ENCODE peak calls at places on chromosomes 6 and 20, in seven cellular contexts. N, U, L, B, J, D and G are unnamed samples.

GRCh38 chr6:44411141-44411540 is 23.6 kb downstream of the CDC5L start:
- DNase-seq in B (peak), U (no peak), J (no peak), L (no peak), N (no peak), D (no peak), G (peak)

GRCh38 chr6:132669690-132670291 is 10.8 kb upstream of the TAAR1 start:
- DNase-seq in B (peak), J (no peak), L (no peak), N (no peak), U (no peak), D (peak), G (peak)

GRCh38 chr6:160274846-160275510 is 16.4 kb upstream of the SLC22A2 start:
- DNase-seq in U (no peak), D (no peak), B (no peak), N (no peak), J (no peak), L (no peak), G (no peak)

GRCh38 chr6:18668994-18669393 is 281.8 kb downstream of the RNF144B start:
- DNase-seq in J (no peak), U (no peak), B (no peak), N (no peak), D (no peak), L (no peak), G (no peak)

GRCh38 chr6:157392927-157393666 is 12.1 kb downstream of the ZDHHC14 start:
- DNase-seq in B (no peak), L (no peak), U (peak), J (no peak), N (no peak), D (no peak), G (no peak)

GRCh38 chr20:47137231-47137865 is 219.2 kb downstream of the ZMYND8 start:
- DNase-seq in U (no peak), L (no peak), N (no peak), D (no peak), J (no peak), B (peak), G (no peak)

GRCh38 chr20:44180814-44181213 is 6.2 kb downstream of the JPH2 start:
- DNase-seq in J (peak), N (no peak), L (no peak), B (peak), D (no peak), U (peak), G (peak)

GRCh38 chr20:63084563-63084927 is 77.8 kb upstream of the BHLHE23 start:
- DNase-seq in N (no peak), D (no peak), J (peak), U (no peak), B (no peak), L (peak), G (no peak)

GRCh38 chr6:3561745-3562144 is 104.9 kb upstream of the SLC22A23 start:
- DNase-seq in D (no peak), L (no peak), J (no peak), U (no peak), B (peak), N (no peak), G (peak)

GRCh38 chr20:57259179-57260021 is 7.0 kb downstream of the BMP7 start:
- DNase-seq in N (no peak), L (no peak), D (no peak), U (no peak), B (no peak), J (no peak), G (no peak)

GRCh38 chr6:107491059-107491609 is 1.2 kb downstream of the SOBP start:
- DNase-seq in U (peak), B (peak), D (peak), J (peak), N (peak), L (peak), G (peak)

GRCh38 chr6:6545616-6546317 is 42.8 kb upstream of the LY86 start:
- DNase-seq in U (no peak), N (no peak), L (peak), D (no peak), J (no peak), B (no peak), G (no peak)

GRCh38 chr6:40585661-40586269 is 1.4 kb downstream of the LRFN2 start:
- DNase-seq in N (no peak), L (peak), U (no peak), D (no peak), B (no peak), J (no peak), G (no peak)

GRCh38 chr20:54193817-54194216 is 14.1 kb upstream of the PFDN4 start:
- DNase-seq in N (no peak), D (no peak), L (no peak), J (no peak), U (no peak), B (no peak), G (no peak)

GRCh38 chr20:50138120-50138478 is 15.4 kb downstream of the PEDS1 start:
- DNase-seq in N (peak), D (no peak), B (no peak), J (no peak), U (no peak), L (no peak), G (no peak)

DNA sequence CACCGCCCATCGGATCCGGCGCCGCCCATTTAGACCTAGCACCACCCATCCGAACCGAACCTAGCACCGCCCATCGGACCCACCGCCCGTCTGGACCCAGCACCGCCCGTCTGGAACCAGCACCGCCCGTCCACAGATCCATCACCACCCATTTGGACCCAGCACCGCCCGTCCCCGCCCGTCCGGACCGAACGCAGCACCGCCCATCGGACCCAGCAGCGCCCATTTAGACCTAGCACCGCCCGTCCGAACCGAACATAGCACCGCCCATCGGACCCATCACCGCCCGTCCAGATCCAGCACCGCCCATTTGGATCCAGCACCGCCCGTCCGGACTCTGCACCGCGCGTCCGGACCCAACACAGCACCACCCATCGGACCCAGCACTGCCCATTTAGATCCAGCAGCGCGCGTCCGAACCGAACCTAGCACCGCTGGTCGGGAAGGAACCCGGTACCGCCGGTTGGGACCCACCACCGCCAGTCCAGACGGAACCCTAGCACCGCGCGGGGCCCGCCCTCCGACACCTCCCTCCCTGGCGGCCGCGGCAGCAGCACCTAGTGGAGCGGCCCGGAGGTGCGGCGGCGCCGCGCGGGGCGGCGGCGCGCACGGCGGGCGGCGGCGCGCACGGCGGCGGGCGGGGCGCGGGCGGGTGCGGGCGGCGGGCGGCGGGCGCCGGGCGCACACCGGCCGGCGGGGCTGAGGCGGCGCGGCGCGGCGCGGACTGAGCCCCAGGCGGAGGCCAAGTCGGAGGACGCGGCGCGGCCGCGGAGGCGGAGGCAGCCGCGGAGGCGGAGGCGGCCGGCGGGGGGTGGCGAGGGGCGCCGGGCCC is at the start of gene AFDN:
- DNase-seq in L (peak), N (peak), U (peak), J (peak), B (peak), D (peak), G (peak)
- TF ChIP-seq CTCF in L (peak), N (peak), U (peak), J (peak), B (peak), D (no peak), G (peak)

GRCh38 chr20:3671986-3672863 is 9.0 kb upstream of the GFRA4 start:
- DNase-seq in L (peak), N (no peak), U (no peak), J (no peak), D (no peak), B (no peak), G (no peak)
- H3K4me3 ChIP-seq in L (peak), N (no peak), U (no peak), J (no peak), D (peak), B (no peak), G (no peak)

GRCh38 chr6:126252154-126252553 is 87.8 kb upstream of the CENPW start:
- DNase-seq in U (peak), L (no peak), J (no peak), N (no peak), B (no peak), D (no peak), G (no peak)
- TF ChIP-seq CTCF in U (no peak), L (no peak), J (no peak), N (no peak), B (no peak), D (no peak), G (no peak)

GRCh38 chr6:148565931-148566663 is 180.7 kb upstream of the UST start:
- DNase-seq in D (no peak), B (peak), L (no peak), J (no peak), U (peak), N (no peak), G (peak)
- H3K4me3 ChIP-seq in D (no peak), B (no peak), L (no peak), J (no peak), U (no peak), N (no peak), G (no peak)